ENCODE peak calls at places on chromosome 19, in four cellular contexts. One of them, this sample, is unnamed.
A peak's percentile ranks its signal among the peaks of the same experiment; 100 is the strongest.

GRCh38 chr19:28012361-28012760 is 1200.6 kb downstream of the UQCRFS1 start:
- DNase-seq in breast epithelium: no peak
- DNase-seq in bronchial epithelial cell: no peak
- DNase-seq in brain microvascular endothelial cell: no peak
- DNase-seq in this sample: peak; percentile 54

GRCh38 chr19:39053276-39054090 is 21.1 kb upstream of the FBXO27 start:
- DNase-seq in breast epithelium: no peak
- DNase-seq in bronchial epithelial cell: no peak
- DNase-seq in brain microvascular endothelial cell: no peak
- DNase-seq in this sample: no peak

GRCh38 chr19:9115307-9115813 is at the start of gene OR7G1:
- DNase-seq in breast epithelium: no peak
- DNase-seq in bronchial epithelial cell: no peak
- DNase-seq in brain microvascular endothelial cell: no peak
- DNase-seq in this sample: no peak

GRCh38 chr19:10419200-10419645 is 1.1 kb upstream of the PDE4A start:
- DNase-seq in breast epithelium: no peak
- DNase-seq in bronchial epithelial cell: no peak
- DNase-seq in brain microvascular endothelial cell: no peak
- DNase-seq in this sample: no peak

GRCh38 chr19:46786236-46787039 is 2.0 kb downstream of the SLC1A5 start:
- DNase-seq in breast epithelium: peak; percentile 61
- DNase-seq in bronchial epithelial cell: peak; percentile 82
- DNase-seq in brain microvascular endothelial cell: peak; percentile 64
- DNase-seq in this sample: peak; percentile 75

GRCh38 chr19:47239152-47239551 is 8.2 kb upstream of the BBC3 start:
- DNase-seq in breast epithelium: no peak
- DNase-seq in bronchial epithelial cell: no peak
- DNase-seq in brain microvascular endothelial cell: no peak
- DNase-seq in this sample: no peak

GRCh38 chr19:21569497-21569870 is 64.1 kb downstream of the ZNF429 start:
- DNase-seq in breast epithelium: no peak
- DNase-seq in bronchial epithelial cell: no peak
- DNase-seq in brain microvascular endothelial cell: no peak
- DNase-seq in this sample: no peak

GRCh38 chr19:53903055-53903680 is 5.9 kb upstream of the CACNG7 start:
- DNase-seq in breast epithelium: no peak
- DNase-seq in bronchial epithelial cell: peak; percentile 52
- DNase-seq in brain microvascular endothelial cell: no peak
- DNase-seq in this sample: peak; percentile 75

GRCh38 chr19:55082023-55082851 is 6.6 kb downstream of the EPS8L1 start:
- DNase-seq in breast epithelium: no peak
- DNase-seq in bronchial epithelial cell: no peak
- DNase-seq in brain microvascular endothelial cell: peak; percentile 57
- DNase-seq in this sample: peak; percentile 94

DNA sequence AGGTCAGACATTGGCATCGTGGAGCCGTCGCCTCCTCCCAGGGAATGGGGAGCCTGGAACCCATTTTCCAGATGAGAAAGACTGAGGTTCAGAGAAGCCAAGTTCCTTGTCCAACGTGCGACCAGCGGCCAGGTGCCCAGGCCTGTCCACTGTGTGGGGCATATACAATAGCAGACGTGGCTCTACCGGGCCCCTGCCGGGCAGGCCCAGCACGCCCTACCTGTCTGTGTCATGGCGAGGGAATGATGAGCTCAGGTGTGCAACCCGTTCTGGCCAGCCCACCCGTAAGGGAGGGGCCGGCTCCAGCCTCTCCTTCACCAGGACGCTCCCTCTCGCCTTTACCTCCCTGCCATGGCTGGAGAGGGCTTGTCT is 837 bp downstream of the GNA15 start:
- DNase-seq in breast epithelium: no peak
- DNase-seq in bronchial epithelial cell: peak; percentile 86
- DNase-seq in brain microvascular endothelial cell: no peak
- DNase-seq in this sample: peak; percentile 40
- H3K4me3 ChIP-seq in breast epithelium: peak overlapping the region; percentile 44
- H3K4me3 ChIP-seq in bronchial epithelial cell: peak overlapping the region; percentile 81
- H3K4me3 ChIP-seq in brain microvascular endothelial cell: no peak overlapping the region
- H3K4me3 ChIP-seq in this sample: no peak overlapping the region

GRCh38 chr19:51016798-51017683 is 2.5 kb downstream of the KLK10 start:
- DNase-seq in breast epithelium: peak; percentile 83
- DNase-seq in bronchial epithelial cell: peak; percentile 43
- DNase-seq in brain microvascular endothelial cell: peak; percentile 14
- DNase-seq in this sample: peak; percentile 97
- H3K27me3 ChIP-seq in breast epithelium: no peaks in the 10 kb centered on the region
- H3K27me3 ChIP-seq in bronchial epithelial cell: peaks cover 1% of the 10 kb centered on the region
- H3K27me3 ChIP-seq in brain microvascular endothelial cell: peaks cover 22% of the 10 kb centered on the region
- H3K27me3 ChIP-seq in this sample: peaks cover 31% of the 10 kb centered on the region

GRCh38 chr19:44890366-44891015 is 563 bp upstream of the TOMM40 start:
- DNase-seq in breast epithelium: peak; percentile 100
- DNase-seq in bronchial epithelial cell: peak; percentile 99
- DNase-seq in brain microvascular endothelial cell: peak; percentile 99
- DNase-seq in this sample: peak; percentile 99
- H3K36me3 ChIP-seq in breast epithelium: no peaks in the 10 kb centered on the region
- H3K36me3 ChIP-seq in bronchial epithelial cell: peaks cover 24% of the 10 kb centered on the region
- H3K36me3 ChIP-seq in brain microvascular endothelial cell: peaks cover 49% of the 10 kb centered on the region
- H3K36me3 ChIP-seq in this sample: peaks cover 32% of the 10 kb centered on the region

DNA sequence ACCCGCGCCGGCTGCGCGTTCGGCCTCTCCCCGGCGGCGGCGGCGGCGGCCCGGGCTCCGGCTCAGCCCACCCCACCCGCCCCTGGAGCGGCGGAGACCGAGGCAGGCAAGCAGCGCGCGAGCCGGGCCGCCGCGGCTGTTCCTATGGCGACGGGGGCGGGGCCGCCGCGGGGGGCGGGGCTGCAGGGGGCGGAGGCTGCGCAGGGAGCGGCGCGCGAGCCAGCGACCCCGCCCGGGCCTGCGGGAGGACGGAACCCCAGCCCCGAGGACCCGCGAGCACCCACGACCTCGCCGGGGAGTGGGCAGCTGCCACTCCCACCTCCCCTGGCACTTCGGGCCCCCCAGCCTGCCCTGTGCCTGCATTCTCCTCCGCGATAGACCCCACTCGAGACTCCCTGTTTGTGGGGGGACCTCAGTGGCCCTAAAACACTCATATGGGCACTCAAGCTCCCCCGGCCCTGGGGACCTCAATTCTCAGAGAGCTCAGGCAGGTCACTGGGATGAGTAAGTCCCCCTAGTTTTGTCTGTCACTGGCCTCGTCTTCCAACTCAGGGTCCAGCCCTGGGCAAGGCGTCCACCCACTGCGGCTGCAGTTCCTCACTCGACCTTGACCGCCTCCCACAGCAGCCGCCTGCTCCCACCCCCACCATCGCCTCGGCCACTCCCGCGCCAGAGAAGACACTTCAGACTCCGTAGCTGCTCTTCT is at the start of gene CTXN1:
- DNase-seq in breast epithelium: peak; percentile 71
- DNase-seq in bronchial epithelial cell: no peak
- DNase-seq in brain microvascular endothelial cell: no peak
- DNase-seq in this sample: peak; percentile 99
- H3K4me3 ChIP-seq in breast epithelium: peak within 1 kb of the TSS; percentile 41
- H3K4me3 ChIP-seq in bronchial epithelial cell: peak within 1 kb of the TSS; percentile 33
- H3K4me3 ChIP-seq in brain microvascular endothelial cell: peak within 1 kb of the TSS; percentile 50
- H3K4me3 ChIP-seq in this sample: peak within 1 kb of the TSS; percentile 43